ENCODE peak calls at places on chromosomes 3 and 15, in six cellular contexts. I is T-helper 1 cell; T is NCI-H2227 treated with DMSO at 0.1 percent for 48 hours; P is HTR-8/SVneo; D is naive thymus-derived CD8-positive, alpha-beta T cell; O is SK-MEL-5. R is an unnamed sample.

GRCh38 chr3:142857056-142857455 is 31.8 kb downstream of the PCOLCE2 start:
- DNase-seq in P (peak), O (peak), D (no peak), I (no peak), T (no peak), R (no peak)

GRCh38 chr3:113753376-113753985 is 6.6 kb downstream of the ATP6V1A start:
- DNase-seq in D (no peak), O (no peak), I (no peak), T (no peak), P (no peak), R (no peak)

GRCh38 chr3:195897081-195897852 is 11.1 kb downstream of the TNK2 start:
- DNase-seq in I (no peak), D (no peak), O (no peak), P (peak), T (no peak), R (no peak)

GRCh38 chr3:124919756-124920155 is 14.8 kb downstream of the MUC13 start:
- DNase-seq in I (no peak), T (no peak), O (peak), D (no peak), P (no peak), R (no peak)

GRCh38 chr3:14201881-14202684 is 23.5 kb downstream of the LSM3 start:
- DNase-seq in D (no peak), O (no peak), T (no peak), I (no peak), P (no peak), R (no peak)

GRCh38 chr3:6571448-6571847 is 289.5 kb upstream of the GRM7 start:
- DNase-seq in P (no peak), O (no peak), D (no peak), I (no peak), T (no peak), R (no peak)

GRCh38 chr3:61725851-61726333 is 164.5 kb downstream of the PTPRG start:
- DNase-seq in D (no peak), T (no peak), P (peak), O (peak), I (no peak), R (no peak)

GRCh38 chr3:127059032-127059560 is 76.2 kb downstream of the PLXNA1 start:
- DNase-seq in I (no peak), D (no peak), O (no peak), T (no peak), P (no peak), R (no peak)

GRCh38 chr3:192553707-192554106 is 173.6 kb downstream of the FGF12 start:
- DNase-seq in T (no peak), D (no peak), O (no peak), P (no peak), I (no peak), R (no peak)

GRCh38 chr15:69504352-69505040 is 51.9 kb downstream of the RPLP1 start:
- DNase-seq in O (peak), D (no peak), P (no peak), I (no peak), T (no peak), R (no peak)

GRCh38 chr3:131036200-131036816 is 9.6 kb downstream of the NEK11 start:
- DNase-seq in O (no peak), P (no peak), T (no peak), D (no peak), I (no peak), R (no peak)

GRCh38 chr3:151491525-151491924 is 30.7 kb upstream of the IGSF10 start:
- DNase-seq in T (no peak), O (no peak), I (no peak), D (no peak), P (no peak), R (no peak)

GRCh38 chr3:195162033-195162669 is 108.8 kb downstream of the XXYLT1 start:
- DNase-seq in D (no peak), P (no peak), T (no peak), I (no peak), O (no peak), R (no peak)

GRCh38 chr15:98057453-98057852 is 97.0 kb downstream of the ARRDC4 start:
- DNase-seq in T (no peak), I (no peak), O (no peak), D (no peak), P (no peak), R (no peak)

GRCh38 chr3:153219147-153219546 is 57.1 kb downstream of the RAP2B start:
- DNase-seq in T (no peak), O (peak), I (no peak), P (no peak), D (no peak), R (no peak)

GRCh38 chr15:101651753-101652097 is 456 bp downstream of the TM2D3 start:
- DNase-seq in T (no peak), D (no peak), P (peak), O (peak), I (no peak), R (no peak)

GRCh38 chr15:44034933-44035624 is 160.0 kb downstream of the FRMD5 start:
- DNase-seq in O (no peak), I (no peak), P (no peak), T (no peak), D (no peak), R (no peak)

GRCh38 chr3:25894101-25894500 is 104.2 kb downstream of the OXSM start:
- DNase-seq in P (no peak), I (no peak), O (no peak), T (no peak), D (no peak), R (no peak)

GRCh38 chr3:57977755-57978715 is 30.2 kb upstream of the FLNB start:
- DNase-seq in I (no peak), D (no peak), T (no peak), O (no peak), P (no peak), R (no peak)

GRCh38 chr3:14457999-14458398 is 55.6 kb downstream of the SLC6A6 start:
- DNase-seq in O (peak), P (no peak), I (no peak), T (no peak), D (no peak), R (no peak)

GRCh38 chr3:192845196-192845855 is 72.3 kb downstream of the MB21D2 start:
- DNase-seq in P (no peak), O (no peak), D (no peak), T (no peak), I (no peak), R (no peak)

GRCh38 chr3:37237252-37237651 is 62.9 kb upstream of the LRRFIP2 start:
- DNase-seq in T (no peak), D (no peak), P (peak), O (no peak), I (no peak), R (no peak)

GRCh38 chr3:136078421-136079364 is 113.2 kb downstream of the PPP2R3A start:
- DNase-seq in T (peak), D (no peak), O (peak), I (no peak), P (peak), R (no peak)

GRCh38 chr15:86650084-86650483 is 570.4 kb downstream of the AGBL1 start:
- DNase-seq in T (no peak), O (peak), P (no peak), I (no peak), D (no peak), R (no peak)

GRCh38 chr15:76376029-76376428 is 39.5 kb downstream of the ISL2 start:
- DNase-seq in P (no peak), D (no peak), T (no peak), O (no peak), I (no peak), R (no peak)

GRCh38 chr3:59510576-59510975 is 460.8 kb upstream of the CFAP20DC start:
- DNase-seq in P (no peak), O (no peak), T (no peak), I (no peak), D (no peak), R (no peak)

GRCh38 chr3:49007771-49008528 is 759 bp downstream of the WDR6 start:
- DNase-seq in I (peak), O (peak), P (peak), T (peak), D (peak), R (peak)

GRCh38 chr3:124759666-124760401 is 29.6 kb downstream of the UMPS start:
- DNase-seq in P (no peak), O (no peak), I (no peak), T (no peak), D (no peak), R (no peak)

GRCh38 chr3:17544632-17545031 is 197.8 kb downstream of the TBC1D5 start:
- DNase-seq in P (no peak), O (peak), D (no peak), I (no peak), T (peak), R (no peak)

GRCh38 chr3:126798521-126798920 is 94.5 kb downstream of the CHCHD6 start:
- DNase-seq in I (no peak), T (no peak), D (no peak), O (no peak), P (no peak), R (no peak)

GRCh38 chr15:60003243-60004018 is 680 bp upstream of the FOXB1 start:
- DNase-seq in P (no peak), T (no peak), O (no peak), I (no peak), D (no peak), R (no peak)

GRCh38 chr3:141493152-141493551 is 6.3 kb downstream of the RASA2 start:
- DNase-seq in D (no peak), T (no peak), O (no peak), I (no peak), P (no peak), R (no peak)

GRCh38 chr3:162196964-162197363 is 700.4 kb downstream of the OTOL1 start:
- DNase-seq in T (no peak), P (no peak), O (no peak), D (no peak), I (no peak), R (no peak)

GRCh38 chr3:13715961-13716360 is 163.9 kb downstream of the WNT7A start:
- DNase-seq in T (no peak), D (no peak), O (no peak), I (no peak), P (no peak), R (no peak)

GRCh38 chr3:183328164-183328563 is 75.1 kb downstream of the B3GNT5 start:
- DNase-seq in D (no peak), I (no peak), P (no peak), O (no peak), T (no peak), R (no peak)

GRCh38 chr3:126117212-126117611 is 33.3 kb upstream of the SLC41A3 start:
- DNase-seq in T (no peak), D (no peak), P (no peak), O (no peak), I (no peak), R (no peak)

GRCh38 chr15:68209272-68209671 is 4.1 kb upstream of the CALML4 start:
- DNase-seq in O (no peak), I (no peak), T (no peak), D (no peak), P (no peak), R (no peak)

R was measured in T follicular helper cell.